ENCODE peak calls at places on chromosomes 5 and 9, in nine cellular contexts. One of them, this sample, is unnamed.

GRCh38 chr9:14373726-14374125 is 59.8 kb upstream of the NFIB start:
- DNase-seq in suprapubic skin: no peak
- DNase-seq in esophagus squamous epithelium: no peak
- DNase-seq in IMR-90: no peak
- DNase-seq in neural progenitor cell: no peak
- DNase-seq in right atrium auricular region: no peak
- DNase-seq in neuronal stem cell: no peak
- DNase-seq in gastrocnemius medialis: no peak
- DNase-seq in fibroblast of lung: peak; percentile 29
- DNase-seq in this sample: no peak

GRCh38 chr9:16825971-16826370 is 44.5 kb downstream of the BNC2 start:
- DNase-seq in IMR-90: peak; percentile 96
- DNase-seq in right atrium auricular region: no peak
- DNase-seq in neural progenitor cell: peak; percentile 82
- DNase-seq in esophagus squamous epithelium: no peak
- DNase-seq in fibroblast of lung: peak; percentile 91
- DNase-seq in neuronal stem cell: peak; percentile 57
- DNase-seq in suprapubic skin: no peak
- DNase-seq in gastrocnemius medialis: no peak
- DNase-seq in this sample: no peak

GRCh38 chr9:90825586-90825985 is 24.0 kb downstream of the SYK start:
- DNase-seq in right atrium auricular region: peak; percentile 2
- DNase-seq in esophagus squamous epithelium: no peak
- DNase-seq in fibroblast of lung: no peak
- DNase-seq in IMR-90: no peak
- DNase-seq in gastrocnemius medialis: no peak
- DNase-seq in suprapubic skin: no peak
- DNase-seq in neuronal stem cell: no peak
- DNase-seq in neural progenitor cell: no peak
- DNase-seq in this sample: no peak

GRCh38 chr9:105191508-105192118 is 52.8 kb upstream of the SLC44A1 start:
- DNase-seq in esophagus squamous epithelium: no peak
- DNase-seq in gastrocnemius medialis: peak; percentile 19
- DNase-seq in IMR-90: no peak
- DNase-seq in neuronal stem cell: no peak
- DNase-seq in neural progenitor cell: no peak
- DNase-seq in suprapubic skin: no peak
- DNase-seq in fibroblast of lung: peak; percentile 75
- DNase-seq in right atrium auricular region: no peak
- DNase-seq in this sample: no peak

GRCh38 chr9:112065781-112066606 is 109.1 kb downstream of the SUSD1 start:
- DNase-seq in gastrocnemius medialis: no peak
- DNase-seq in suprapubic skin: no peak
- DNase-seq in IMR-90: peak; percentile 94
- DNase-seq in esophagus squamous epithelium: no peak
- DNase-seq in neural progenitor cell: no peak
- DNase-seq in neuronal stem cell: no peak
- DNase-seq in right atrium auricular region: no peak
- DNase-seq in fibroblast of lung: peak; percentile 89
- DNase-seq in this sample: no peak

GRCh38 chr9:112034216-112034611 is 137.6 kb downstream of the UGCG start:
- DNase-seq in right atrium auricular region: no peak
- DNase-seq in suprapubic skin: no peak
- DNase-seq in gastrocnemius medialis: no peak
- DNase-seq in IMR-90: no peak
- DNase-seq in neuronal stem cell: no peak
- DNase-seq in fibroblast of lung: peak; percentile 38
- DNase-seq in esophagus squamous epithelium: no peak
- DNase-seq in neural progenitor cell: no peak
- DNase-seq in this sample: no peak

GRCh38 chr5:35777358-35778087 is 79.2 kb upstream of the IL7R start:
- DNase-seq in right atrium auricular region: peak; percentile 69
- DNase-seq in IMR-90: peak; percentile 83
- DNase-seq in fibroblast of lung: peak; percentile 79
- DNase-seq in neural progenitor cell: peak; percentile 92
- DNase-seq in suprapubic skin: peak; percentile 83
- DNase-seq in gastrocnemius medialis: peak; percentile 15
- DNase-seq in esophagus squamous epithelium: no peak
- DNase-seq in neuronal stem cell: peak; percentile 60
- DNase-seq in this sample: no peak

GRCh38 chr5:95619518-95620029 is 313 bp upstream of the GPR150 start:
- DNase-seq in right atrium auricular region: no peak
- DNase-seq in suprapubic skin: no peak
- DNase-seq in gastrocnemius medialis: no peak
- DNase-seq in neural progenitor cell: peak; percentile 38
- DNase-seq in esophagus squamous epithelium: no peak
- DNase-seq in fibroblast of lung: no peak
- DNase-seq in IMR-90: no peak
- DNase-seq in neuronal stem cell: no peak
- DNase-seq in this sample: no peak

GRCh38 chr9:136108648-136109266 is 9.9 kb downstream of the TMEM250 start:
- DNase-seq in IMR-90: no peak
- DNase-seq in neuronal stem cell: no peak
- DNase-seq in esophagus squamous epithelium: no peak
- DNase-seq in fibroblast of lung: no peak
- DNase-seq in suprapubic skin: no peak
- DNase-seq in gastrocnemius medialis: no peak
- DNase-seq in right atrium auricular region: no peak
- DNase-seq in neural progenitor cell: no peak
- DNase-seq in this sample: no peak

GRCh38 chr5:68891718-68892117 is 202.1 kb upstream of the SLC30A5 start:
- DNase-seq in IMR-90: no peak
- DNase-seq in right atrium auricular region: no peak
- DNase-seq in fibroblast of lung: no peak
- DNase-seq in suprapubic skin: no peak
- DNase-seq in gastrocnemius medialis: no peak
- DNase-seq in neural progenitor cell: no peak
- DNase-seq in neuronal stem cell: no peak
- DNase-seq in esophagus squamous epithelium: no peak
- DNase-seq in this sample: no peak

DNA sequence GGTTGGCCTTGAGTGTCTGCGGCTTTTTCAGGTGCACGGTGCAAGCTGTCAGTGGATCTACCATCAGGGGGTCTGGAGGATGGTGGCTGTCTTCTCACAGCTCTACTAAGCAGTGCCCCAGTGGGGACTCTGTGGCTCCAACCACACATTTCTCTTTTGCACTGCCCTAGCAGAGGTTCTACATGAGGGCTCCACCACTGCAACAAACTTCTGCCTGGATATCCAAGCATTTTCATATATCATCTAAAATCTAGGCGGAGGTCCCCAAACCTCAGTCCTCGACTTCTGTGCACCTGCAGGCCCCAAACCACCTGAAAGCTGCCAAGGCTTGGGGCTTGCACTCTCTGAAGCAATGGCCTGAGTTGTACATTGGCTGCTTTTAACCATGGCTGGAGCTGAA is 601.5 kb downstream of the MTRR start:
- DNase-seq in fibroblast of lung: no peak
- DNase-seq in neural progenitor cell: no peak
- DNase-seq in suprapubic skin: no peak
- DNase-seq in IMR-90: no peak
- DNase-seq in neuronal stem cell: no peak
- DNase-seq in gastrocnemius medialis: no peak
- DNase-seq in esophagus squamous epithelium: no peak
- DNase-seq in right atrium auricular region: no peak
- DNase-seq in this sample: no peak
- H3K9me3 ChIP-seq in fibroblast of lung: no peaks in the 10 kb centered on the region
- H3K9me3 ChIP-seq in neural progenitor cell: peaks cover 11% of the 10 kb centered on the region
- H3K9me3 ChIP-seq in suprapubic skin: no peaks in the 10 kb centered on the region
- H3K9me3 ChIP-seq in IMR-90: peaks cover 7% of the 10 kb centered on the region
- H3K9me3 ChIP-seq in neuronal stem cell: no peaks in the 10 kb centered on the region
- H3K9me3 ChIP-seq in gastrocnemius medialis: no peaks in the 10 kb centered on the region
- H3K9me3 ChIP-seq in esophagus squamous epithelium: peaks cover 4% of the 10 kb centered on the region
- H3K9me3 ChIP-seq in right atrium auricular region: peaks cover 6% of the 10 kb centered on the region
- H3K9me3 ChIP-seq in this sample: no peaks in the 10 kb centered on the region

DNA sequence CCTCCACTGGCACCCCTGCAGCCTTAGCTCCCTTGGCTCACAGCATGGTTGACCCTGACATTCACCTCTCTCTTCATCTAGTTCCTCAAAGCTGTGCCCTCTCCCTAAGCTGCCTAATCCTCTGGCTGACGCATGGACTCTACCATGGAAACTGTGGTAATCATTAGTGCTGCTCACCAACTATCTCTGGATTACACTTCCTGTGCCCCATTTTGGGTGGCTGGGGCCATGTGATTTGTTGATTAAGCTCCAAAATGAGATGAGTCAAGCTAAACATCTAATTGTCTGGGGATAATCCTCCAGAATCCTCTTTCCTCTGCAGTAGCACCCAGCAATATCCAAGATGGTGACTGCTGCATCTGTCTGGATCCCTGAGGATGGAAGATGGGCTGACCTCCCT is 264.4 kb downstream of the SH3GL2 start:
- DNase-seq in fibroblast of lung: no peak
- DNase-seq in right atrium auricular region: no peak
- DNase-seq in neural progenitor cell: no peak
- DNase-seq in neuronal stem cell: no peak
- DNase-seq in suprapubic skin: no peak
- DNase-seq in IMR-90: no peak
- DNase-seq in esophagus squamous epithelium: no peak
- DNase-seq in gastrocnemius medialis: no peak
- DNase-seq in this sample: no peak
- H3K4me1 ChIP-seq in fibroblast of lung: no peaks in the 10 kb centered on the region
- H3K4me1 ChIP-seq in right atrium auricular region: no peaks in the 10 kb centered on the region
- H3K4me1 ChIP-seq in neural progenitor cell: no peaks in the 10 kb centered on the region
- H3K4me1 ChIP-seq in neuronal stem cell: no peaks in the 10 kb centered on the region
- H3K4me1 ChIP-seq in suprapubic skin: no peaks in the 10 kb centered on the region
- H3K4me1 ChIP-seq in IMR-90: no peaks in the 10 kb centered on the region
- H3K4me1 ChIP-seq in esophagus squamous epithelium: no peaks in the 10 kb centered on the region
- H3K4me1 ChIP-seq in gastrocnemius medialis: no peaks in the 10 kb centered on the region
- H3K4me1 ChIP-seq in this sample: no peaks in the 10 kb centered on the region

GRCh38 chr5:7759257-7759871 is 91.6 kb downstream of the CFAP90 start:
- DNase-seq in fibroblast of lung: no peak
- DNase-seq in neural progenitor cell: no peak
- DNase-seq in suprapubic skin: no peak
- DNase-seq in right atrium auricular region: no peak
- DNase-seq in gastrocnemius medialis: no peak
- DNase-seq in IMR-90: no peak
- DNase-seq in esophagus squamous epithelium: no peak
- DNase-seq in neuronal stem cell: no peak
- DNase-seq in this sample: no peak
- H3K27ac ChIP-seq in fibroblast of lung: no peak overlapping the region
- H3K27ac ChIP-seq in neural progenitor cell: no peak overlapping the region
- H3K27ac ChIP-seq in suprapubic skin: peak overlapping the region; percentile 52
- H3K27ac ChIP-seq in right atrium auricular region: no peak overlapping the region
- H3K27ac ChIP-seq in gastrocnemius medialis: peak overlapping the region; percentile 76
- H3K27ac ChIP-seq in IMR-90: no peak overlapping the region
- H3K27ac ChIP-seq in esophagus squamous epithelium: no peak overlapping the region
- H3K27ac ChIP-seq in neuronal stem cell: no peak overlapping the region
- H3K27ac ChIP-seq in this sample: peak overlapping the region; percentile 68

GRCh38 chr5:178530526-178530925 is 59.7 kb downstream of the COL23A1 start:
- DNase-seq in neural progenitor cell: no peak
- DNase-seq in esophagus squamous epithelium: no peak
- DNase-seq in right atrium auricular region: no peak
- DNase-seq in suprapubic skin: no peak
- DNase-seq in gastrocnemius medialis: no peak
- DNase-seq in fibroblast of lung: no peak
- DNase-seq in neuronal stem cell: no peak
- DNase-seq in IMR-90: no peak
- DNase-seq in this sample: peak; percentile 23

GRCh38 chr5:178531786-178532185 is 58.4 kb downstream of the COL23A1 start:
- DNase-seq in neural progenitor cell: no peak
- DNase-seq in suprapubic skin: no peak
- DNase-seq in gastrocnemius medialis: no peak
- DNase-seq in right atrium auricular region: no peak
- DNase-seq in neuronal stem cell: no peak
- DNase-seq in fibroblast of lung: no peak
- DNase-seq in esophagus squamous epithelium: no peak
- DNase-seq in IMR-90: no peak
- DNase-seq in this sample: no peak

GRCh38 chr5:178526796-178527457 is 63.3 kb downstream of the COL23A1 start:
- DNase-seq in right atrium auricular region: no peak
- DNase-seq in fibroblast of lung: no peak
- DNase-seq in esophagus squamous epithelium: no peak
- DNase-seq in neural progenitor cell: peak; percentile 68
- DNase-seq in gastrocnemius medialis: no peak
- DNase-seq in neuronal stem cell: no peak
- DNase-seq in IMR-90: no peak
- DNase-seq in suprapubic skin: no peak
- DNase-seq in this sample: no peak

GRCh38 chr5:178527458-178528307 is 62.5 kb downstream of the COL23A1 start:
- DNase-seq in IMR-90: no peak
- DNase-seq in neural progenitor cell: no peak
- DNase-seq in right atrium auricular region: peak; percentile 71
- DNase-seq in gastrocnemius medialis: peak; percentile 87
- DNase-seq in neuronal stem cell: no peak
- DNase-seq in fibroblast of lung: no peak
- DNase-seq in suprapubic skin: no peak
- DNase-seq in esophagus squamous epithelium: no peak
- DNase-seq in this sample: peak; percentile 86

GRCh38 chr5:178529080-178529479 is 61.1 kb downstream of the COL23A1 start:
- DNase-seq in right atrium auricular region: no peak
- DNase-seq in neural progenitor cell: no peak
- DNase-seq in esophagus squamous epithelium: no peak
- DNase-seq in neuronal stem cell: no peak
- DNase-seq in fibroblast of lung: no peak
- DNase-seq in gastrocnemius medialis: no peak
- DNase-seq in suprapubic skin: no peak
- DNase-seq in IMR-90: no peak
- DNase-seq in this sample: no peak
- H3K9me3 ChIP-seq in right atrium auricular region: no peaks in the 10 kb centered on the region
- H3K9me3 ChIP-seq in neural progenitor cell: no peaks in the 10 kb centered on the region
- H3K9me3 ChIP-seq in esophagus squamous epithelium: no peaks in the 10 kb centered on the region
- H3K9me3 ChIP-seq in neuronal stem cell: peaks cover 4% of the 10 kb centered on the region
- H3K9me3 ChIP-seq in fibroblast of lung: no peaks in the 10 kb centered on the region
- H3K9me3 ChIP-seq in gastrocnemius medialis: no peaks in the 10 kb centered on the region
- H3K9me3 ChIP-seq in suprapubic skin: no peaks in the 10 kb centered on the region
- H3K9me3 ChIP-seq in IMR-90: peaks cover 48% of the 10 kb centered on the region
- H3K9me3 ChIP-seq in this sample: no peaks in the 10 kb centered on the region

GRCh38 chr5:17314907-17315471 is 97.6 kb downstream of the BASP1 start:
- DNase-seq in IMR-90: no peak
- DNase-seq in suprapubic skin: no peak
- DNase-seq in neural progenitor cell: no peak
- DNase-seq in fibroblast of lung: peak; percentile 22
- DNase-seq in neuronal stem cell: no peak
- DNase-seq in esophagus squamous epithelium: no peak
- DNase-seq in right atrium auricular region: no peak
- DNase-seq in gastrocnemius medialis: no peak
- DNase-seq in this sample: no peak

GRCh38 chr5:17312358-17312757 is 94.9 kb downstream of the BASP1 start:
- DNase-seq in neuronal stem cell: no peak
- DNase-seq in esophagus squamous epithelium: no peak
- DNase-seq in neural progenitor cell: no peak
- DNase-seq in suprapubic skin: no peak
- DNase-seq in fibroblast of lung: no peak
- DNase-seq in gastrocnemius medialis: no peak
- DNase-seq in right atrium auricular region: no peak
- DNase-seq in IMR-90: no peak
- DNase-seq in this sample: no peak

GRCh38 chr5:17315710-17316221 is 98.3 kb downstream of the BASP1 start:
- DNase-seq in IMR-90: peak; percentile 90
- DNase-seq in gastrocnemius medialis: no peak
- DNase-seq in right atrium auricular region: no peak
- DNase-seq in suprapubic skin: no peak
- DNase-seq in esophagus squamous epithelium: no peak
- DNase-seq in neural progenitor cell: no peak
- DNase-seq in fibroblast of lung: peak; percentile 54
- DNase-seq in neuronal stem cell: no peak
- DNase-seq in this sample: no peak

GRCh38 chr5:17316973-17317459 is 99.6 kb downstream of the BASP1 start:
- DNase-seq in fibroblast of lung: peak; percentile 50
- DNase-seq in gastrocnemius medialis: no peak
- DNase-seq in esophagus squamous epithelium: no peak
- DNase-seq in neuronal stem cell: no peak
- DNase-seq in neural progenitor cell: no peak
- DNase-seq in right atrium auricular region: no peak
- DNase-seq in suprapubic skin: no peak
- DNase-seq in IMR-90: peak; percentile 23
- DNase-seq in this sample: no peak

GRCh38 chr5:17317499-17317898 is 100.1 kb downstream of the BASP1 start:
- DNase-seq in esophagus squamous epithelium: no peak
- DNase-seq in right atrium auricular region: no peak
- DNase-seq in fibroblast of lung: no peak
- DNase-seq in neuronal stem cell: no peak
- DNase-seq in gastrocnemius medialis: no peak
- DNase-seq in IMR-90: no peak
- DNase-seq in suprapubic skin: no peak
- DNase-seq in neural progenitor cell: no peak
- DNase-seq in this sample: no peak
- H3K4me1 ChIP-seq in esophagus squamous epithelium: peaks cover 16% of the 10 kb centered on the region
- H3K4me1 ChIP-seq in right atrium auricular region: no peaks in the 10 kb centered on the region
- H3K4me1 ChIP-seq in fibroblast of lung: peaks cover 21% of the 10 kb centered on the region
- H3K4me1 ChIP-seq in neuronal stem cell: peaks cover 10% of the 10 kb centered on the region
- H3K4me1 ChIP-seq in gastrocnemius medialis: no peaks in the 10 kb centered on the region
- H3K4me1 ChIP-seq in IMR-90: peaks cover 17% of the 10 kb centered on the region
- H3K4me1 ChIP-seq in suprapubic skin: peaks cover 18% of the 10 kb centered on the region
- H3K4me1 ChIP-seq in neural progenitor cell: peaks cover 7% of the 10 kb centered on the region
- H3K4me1 ChIP-seq in this sample: no peaks in the 10 kb centered on the region